ENCODE peak calls at places on chromosomes 13 and 19, in ten cellular contexts. Y is breast epithelium; I is fibroblast of pulmonary artery; N is fibroblast of lung; D is left lung; C is NB4; E is HFF-Myc; V is astrocyte; L is adrenal gland; T is activated CD8-positive, alpha-beta T cell treated with anti-CD3 and anti-CD28 coated beads for 36 hours. S is an unnamed sample.

GRCh38 chr19:8515317-8515716 is 1.4 kb upstream of the ZNF414 start:
- DNase-seq in Y (no peak), I (no peak), N (no peak), D (no peak), C (peak; percentile 98), E (no peak), V (no peak), L (no peak), T (peak; percentile 78), S (no peak)

GRCh38 chr13:109213714-109214113 is 572.7 kb downstream of the IRS2 start:
- DNase-seq in Y (no peak), I (no peak), N (no peak), D (no peak), C (no peak), E (no peak), V (no peak), L (no peak), T (no peak), S (no peak)

GRCh38 chr19:58575183-58576041 is 2.3 kb upstream of the MZF1 start:
- DNase-seq in Y (peak; percentile 88), I (peak; percentile 93), N (peak; percentile 91), D (peak; percentile 92), C (peak; percentile 93), E (peak; percentile 68), V (peak; percentile 78), L (peak; percentile 90), T (peak; percentile 92), S (no peak)

GRCh38 chr19:8085606-8086464 is 33.3 kb downstream of the CCL25 start:
- DNase-seq in Y (no peak), I (no peak), N (no peak), D (no peak), C (peak; percentile 94), E (no peak), V (no peak), L (no peak), T (no peak), S (no peak)

GRCh38 chr19:12774588-12775555 is at the start of gene HOOK2:
- DNase-seq in Y (peak; percentile 98), I (no peak), N (no peak), D (peak; percentile 93), C (no peak), E (no peak), V (no peak), L (peak; percentile 73), T (no peak), S (peak; percentile 63)

GRCh38 chr13:61286148-61286745 is 129.4 kb downstream of the PCDH20 start:
- DNase-seq in Y (no peak), I (peak; percentile 0), N (no peak), D (no peak), C (peak; percentile 44), E (no peak), V (no peak), L (no peak), T (peak; percentile 2), S (no peak)

GRCh38 chr19:48873476-48874308 is 1.5 kb downstream of the PPP1R15A start:
- DNase-seq in Y (no peak), I (peak; percentile 45), N (no peak), D (no peak), C (peak; percentile 55), E (no peak), V (no peak), L (no peak), T (peak; percentile 24), S (no peak)

GRCh38 chr19:28482221-28482620 is 730.7 kb downstream of the UQCRFS1 start:
- DNase-seq in Y (no peak), I (no peak), N (no peak), D (no peak), C (no peak), E (no peak), V (no peak), L (no peak), T (no peak), S (no peak)

GRCh38 chr19:48491793-48492123 is 19.9 kb downstream of the LMTK3 start:
- DNase-seq in Y (no peak), I (no peak), N (no peak), D (no peak), C (no peak), E (no peak), V (no peak), L (peak; percentile 48), T (no peak), S (no peak)

GRCh38 chr13:34369925-34370324 is 552.0 kb downstream of the RFC3 start:
- DNase-seq in Y (no peak), I (no peak), N (no peak), D (no peak), C (no peak), E (no peak), V (no peak), L (no peak), T (no peak), S (no peak)

GRCh38 chr13:27869436-27870090 is 50.2 kb upstream of the PDX1 start:
- DNase-seq in Y (no peak), I (no peak), N (no peak), D (no peak), C (no peak), E (no peak), V (no peak), L (no peak), T (no peak), S (no peak)

GRCh38 chr13:27868639-27869435 is 51.0 kb upstream of the PDX1 start:
- DNase-seq in Y (no peak), I (peak; percentile 22), N (peak; percentile 8), D (no peak), C (peak; percentile 48), E (no peak), V (no peak), L (no peak), T (no peak), S (no peak)
- TF ChIP-seq CTCF in Y (no peak), I (peak; percentile 58), N (peak; percentile 40), D (peak; percentile 9), C (peak; percentile 48), E (peak; percentile 39), V (peak; percentile 33), L (peak; percentile 35), T (peak; percentile 74), S (peak; percentile 12)

GRCh38 chr19:50559636-50560035 is 8.6 kb downstream of the LRRC4B start:
- DNase-seq in Y (no peak), I (no peak), N (no peak), D (no peak), C (no peak), E (no peak), V (no peak), L (no peak), T (no peak), S (no peak)
- TF ChIP-seq CTCF in Y (no peak), I (no peak), N (no peak), D (no peak), C (no peak), E (no peak), V (no peak), L (no peak), T (no peak), S (no peak)

GRCh38 chr13:50701469-50701868 is 142.0 kb downstream of the DLEU7 start:
- DNase-seq in Y (no peak), I (no peak), N (no peak), D (no peak), C (no peak), E (no peak), V (no peak), L (no peak), T (no peak), S (no peak)
- TF ChIP-seq CTCF in Y (no peak), I (no peak), N (no peak), D (no peak), C (no peak), E (no peak), V (no peak), L (no peak), T (no peak), S (no peak)

GRCh38 chr13:51175639-51176038 is 46.6 kb upstream of the FAM124A start:
- DNase-seq in Y (no peak), I (no peak), N (no peak), D (no peak), C (no peak), E (no peak), V (no peak), L (no peak), T (no peak), S (no peak)
- TF ChIP-seq CTCF in Y (no peak), I (no peak), N (no peak), D (no peak), C (no peak), E (no peak), V (no peak), L (no peak), T (no peak), S (no peak)